ENCODE peak calls at places on chromosomes 1 and 21, in five cellular contexts. I is activated CD8-positive, alpha-beta memory T cell treated with anti-CD3 and anti-CD28 coated beads for 24 hours; U is uterus; J is RPMI7951; D is IMR-90. V is an unnamed sample.

GRCh38 chr1:181077576-181078242 is 10.8 kb upstream of the IER5 start:
- DNase-seq in I (no peak), U (no peak), J (peak; percentile 59), D (peak; percentile 61), V (no peak)

GRCh38 chr1:1428174-1428573 is 7.1 kb upstream of the ANKRD65 start:
- DNase-seq in I (no peak), U (no peak), J (no peak), D (no peak), V (no peak)

GRCh38 chr1:58896211-58897183 is 112.7 kb upstream of the JUN start:
- DNase-seq in I (no peak), U (peak; percentile 43), J (peak; percentile 66), D (no peak), V (peak; percentile 92)

GRCh38 chr1:197911172-197911856 is 5.9 kb upstream of the LHX9 start:
- DNase-seq in I (no peak), U (no peak), J (no peak), D (no peak), V (no peak)

GRCh38 chr1:65467536-65467935 is 47.1 kb downstream of the LEPR start:
- DNase-seq in I (no peak), U (no peak), J (peak; percentile 15), D (peak; percentile 58), V (peak; percentile 25)

GRCh38 chr21:42654179-42654912 is 925 bp downstream of the PDE9A start:
- DNase-seq in I (peak; percentile 66), U (no peak), J (no peak), D (no peak), V (peak; percentile 36)

GRCh38 chr21:18810136-18810535 is 406.6 kb upstream of the TMPRSS15 start:
- DNase-seq in I (no peak), U (no peak), J (no peak), D (no peak), V (no peak)

GRCh38 chr21:27741736-27742135 is 774.8 kb upstream of the ADAMTS5 start:
- DNase-seq in I (no peak), U (no peak), J (no peak), D (no peak), V (no peak)

GRCh38 chr1:84603941-84604830 is 29.9 kb upstream of the CTBS start:
- DNase-seq in I (no peak), U (peak; percentile 53), J (peak; percentile 100), D (peak; percentile 81), V (no peak)

GRCh38 chr1:110207831-110208230 is 2.3 kb upstream of the KCNC4 start:
- DNase-seq in I (peak; percentile 90), U (peak; percentile 65), J (peak; percentile 41), D (peak; percentile 38), V (peak; percentile 51)

GRCh38 chr1:12597792-12598191 is 20.2 kb downstream of the DHRS3 start:
- DNase-seq in I (no peak), U (no peak), J (no peak), D (no peak), V (no peak)

GRCh38 chr1:30417701-30418425 is 305.5 kb downstream of the MATN1 start:
- DNase-seq in I (peak; percentile 21), U (peak; percentile 22), J (no peak), D (no peak), V (no peak)

GRCh38 chr1:81337226-81337625 is 463.5 kb upstream of the ADGRL2 start:
- DNase-seq in I (no peak), U (no peak), J (no peak), D (no peak), V (no peak)